ENCODE peak calls at places on chromosomes 12 and 14, in four cellular contexts. H is ACHN, L is lung, G is GM10248. F is an unnamed sample.

GRCh38 chr12:32947203-32947795 is 50.7 kb upstream of the PKP2 start:
- DNase-seq in H (peak), L (no peak), G (no peak), F (no peak)

GRCh38 chr12:48068457-48068856 is 37.4 kb downstream of the SENP1 start:
- DNase-seq in H (no peak), L (no peak), G (no peak), F (no peak)

GRCh38 chr12:11746024-11746771 is 96.7 kb downstream of the ETV6 start:
- DNase-seq in H (peak), L (no peak), G (no peak), F (no peak)

GRCh38 chr14:20866963-20867362 is 24.2 kb upstream of the RNASE3 start:
- DNase-seq in H (peak), L (no peak), G (no peak), F (no peak)

GRCh38 chr12:124762791-124763593 is 100.7 kb downstream of the SCARB1 start:
- DNase-seq in H (no peak), L (no peak), G (no peak), F (no peak)

GRCh38 chr12:47017901-47018479 is 61.4 kb upstream of the PCED1B start:
- DNase-seq in H (no peak), L (no peak), G (no peak), F (no peak)

GRCh38 chr14:102171173-102172020 is 31.7 kb downstream of the WDR20 start:
- DNase-seq in H (no peak), L (no peak), G (no peak), F (no peak)

GRCh38 chr14:104993808-104994591 is 8.4 kb downstream of the CLBA1 start:
- DNase-seq in H (no peak), L (no peak), G (no peak), F (no peak)

GRCh38 chr12:112216223-112216622 is 90.9 kb downstream of the TRAFD1 start:
- DNase-seq in H (no peak), L (no peak), G (no peak), F (no peak)

GRCh38 chr12:47085815-47086252 is 6.1 kb upstream of the AMIGO2 start:
- DNase-seq in H (peak), L (no peak), G (peak), F (no peak)

GRCh38 chr12:113227686-113228391 is 6.6 kb downstream of the TPCN1 start:
- DNase-seq in H (no peak), L (no peak), G (no peak), F (no peak)

GRCh38 chr14:96934961-96935360 is 137.8 kb downstream of the VRK1 start:
- DNase-seq in H (no peak), L (no peak), G (no peak), F (no peak)

GRCh38 chr12:89765959-89766824 is 57.6 kb upstream of the ATP2B1 start:
- DNase-seq in H (no peak), L (no peak), G (no peak), F (no peak)

GRCh38 chr14:55849833-55850232 is 268.4 kb upstream of the PELI2 start:
- DNase-seq in H (no peak), L (no peak), G (no peak), F (no peak)

GRCh38 chr12:95789126-95790024 is 1.2 kb downstream of the NTN4 start:
- DNase-seq in H (peak), L (no peak), G (no peak), F (peak)

GRCh38 chr14:59848671-59849070 is 21.9 kb downstream of the RTN1 start:
- DNase-seq in H (no peak), L (no peak), G (no peak), F (no peak)

GRCh38 chr12:11869406-11869805 is 201.3 kb upstream of the BCL2L14 start:
- DNase-seq in H (no peak), L (no peak), G (no peak), F (no peak)

GRCh38 chr12:101839324-101840283 is 8.8 kb upstream of the GNPTAB start:
- DNase-seq in H (peak), L (peak), G (peak), F (no peak)

GRCh38 chr12:3724096-3724805 is 28.7 kb downstream of the CRACR2A start:
- DNase-seq in H (no peak), L (no peak), G (no peak), F (no peak)

GRCh38 chr14:104282332-104283196 is 144.2 kb downstream of the KIF26A start:
- DNase-seq in H (no peak), L (no peak), G (no peak), F (no peak)

GRCh38 chr14:51922624-51923023 is 62.2 kb downstream of the GNG2 start:
- DNase-seq in H (no peak), L (no peak), G (no peak), F (no peak)

GRCh38 chr12:13211859-13212664 is 15.5 kb downstream of the EMP1 start:
- DNase-seq in H (peak), L (peak), G (peak), F (peak)

GRCh38 chr12:122610911-122611310 is 83.9 kb downstream of the KNTC1 start:
- DNase-seq in H (no peak), L (no peak), G (no peak), F (no peak)

GRCh38 chr12:122909442-122910288 is 13.7 kb upstream of the VPS37B start:
- DNase-seq in H (no peak), L (no peak), G (no peak), F (no peak)

F was measured in pancreas.